ENCODE peak calls at places on chromosomes 7 and 10, in four cellular contexts. Y, D, V and A are unnamed samples.

GRCh38 chr7:128781126-128781525 is 5.5 kb upstream of the OPN1SW start:
- DNase-seq in Y (no peak), D (no peak), V (no peak), A (no peak)

GRCh38 chr7:94205529-94205928 is 189.2 kb upstream of the COL1A2 start:
- DNase-seq in Y (no peak), D (no peak), V (no peak), A (no peak)

GRCh38 chr7:151485006-151485732 is 34.5 kb downstream of the RHEB start:
- DNase-seq in Y (no peak), D (no peak), V (no peak), A (peak)

GRCh38 chr7:71221549-71221948 is 89.6 kb downstream of the GALNT17 start:
- DNase-seq in Y (no peak), D (no peak), V (no peak), A (no peak)

GRCh38 chr7:28891192-28891872 is 66.8 kb downstream of the TRIL start:
- DNase-seq in Y (no peak), D (no peak), V (no peak), A (no peak)

GRCh38 chr7:98420966-98421612 is 20.2 kb upstream of the BAIAP2L1 start:
- DNase-seq in Y (peak), D (peak), V (peak), A (peak)

GRCh38 chr10:75097666-75098285 is 13.7 kb upstream of the SAMD8 start:
- DNase-seq in Y (no peak), D (no peak), V (no peak), A (peak)

GRCh38 chr7:130904031-130904757 is 170.2 kb upstream of the KLF14 start:
- DNase-seq in Y (no peak), D (no peak), V (no peak), A (peak)

GRCh38 chr7:55240418-55241142 is 124.6 kb upstream of the LANCL2 start:
- DNase-seq in Y (no peak), D (no peak), V (no peak), A (no peak)

GRCh38 chr7:151019130-151019447 is 5.2 kb downstream of the ATG9B start:
- DNase-seq in Y (no peak), D (no peak), V (no peak), A (no peak)

GRCh38 chr10:76962851-76963250 is 674.8 kb downstream of the KCNMA1 start:
- DNase-seq in Y (no peak), D (no peak), V (no peak), A (peak)

GRCh38 chr10:88525371-88526079 is 57.6 kb downstream of the RNLS start:
- DNase-seq in Y (no peak), D (no peak), V (peak), A (peak)

GRCh38 chr10:112307631-112308502 is 24.7 kb downstream of the TECTB start:
- DNase-seq in Y (peak), D (peak), V (peak), A (peak)

GRCh38 chr10:93006435-93007039 is 54.1 kb upstream of the CYP26C1 start:
- DNase-seq in Y (no peak), D (no peak), V (no peak), A (peak)

GRCh38 chr10:45197816-45198595 is 117.4 kb downstream of the OR13A1 start:
- DNase-seq in Y (no peak), D (no peak), V (no peak), A (no peak)

GRCh38 chr10:130003166-130003565 is 39.1 kb upstream of the EBF3 start:
- DNase-seq in Y (no peak), D (no peak), V (no peak), A (no peak)

GRCh38 chr10:13247784-13248183 is 13.6 kb upstream of the UCMA start:
- DNase-seq in Y (no peak), D (no peak), V (no peak), A (no peak)

GRCh38 chr10:75202321-75203096 is 8.1 kb upstream of the VDAC2 start:
- DNase-seq in Y (peak), D (no peak), V (peak), A (peak)

GRCh38 chr7:55069271-55069792 is 50.5 kb downstream of the EGFR start:
- DNase-seq in Y (no peak), D (no peak), V (no peak), A (no peak)

GRCh38 chr10:77636967-77637473 is 588 bp downstream of the KCNMA1 start:
- DNase-seq in Y (peak), D (no peak), V (no peak), A (no peak)

GRCh38 chr7:1946025-1946424 is 275.9 kb downstream of the ELFN1 start:
- DNase-seq in Y (peak), D (no peak), V (no peak), A (no peak)

GRCh38 chr7:2205036-2205780 is 27.5 kb downstream of the MAD1L1 start:
- DNase-seq in Y (no peak), D (no peak), V (no peak), A (peak)

GRCh38 chr7:69130421-69130820 is 467.9 kb upstream of the AUTS2 start:
- DNase-seq in Y (no peak), D (no peak), V (no peak), A (no peak)

GRCh38 chr7:131546583-131547111 is 9.8 kb downstream of the PODXL start:
- DNase-seq in Y (no peak), D (peak), V (no peak), A (no peak)

GRCh38 chr10:5071411-5072198 is 22.6 kb upstream of the AKR1C3 start:
- DNase-seq in Y (no peak), D (no peak), V (peak), A (peak)

GRCh38 chr7:125773113-125773800 is 843.6 kb upstream of the POT1 start:
- DNase-seq in Y (no peak), D (no peak), V (no peak), A (no peak)

GRCh38 chr10:72730462-72730861 is 38.5 kb downstream of the MCU start:
- DNase-seq in Y (no peak), D (no peak), V (no peak), A (peak)

GRCh38 chr10:103507235-103508191 is 14.0 kb downstream of the NEURL1 start:
- DNase-seq in Y (no peak), D (no peak), V (no peak), A (no peak)

GRCh38 chr7:157192861-157193260 is 54.1 kb downstream of the UBE3C start:
- DNase-seq in Y (no peak), D (no peak), V (no peak), A (no peak)

GRCh38 chr10:49518982-49519578 is 19.8 kb downstream of the ERCC6 start:
- DNase-seq in Y (no peak), D (peak), V (no peak), A (peak)

DNA sequence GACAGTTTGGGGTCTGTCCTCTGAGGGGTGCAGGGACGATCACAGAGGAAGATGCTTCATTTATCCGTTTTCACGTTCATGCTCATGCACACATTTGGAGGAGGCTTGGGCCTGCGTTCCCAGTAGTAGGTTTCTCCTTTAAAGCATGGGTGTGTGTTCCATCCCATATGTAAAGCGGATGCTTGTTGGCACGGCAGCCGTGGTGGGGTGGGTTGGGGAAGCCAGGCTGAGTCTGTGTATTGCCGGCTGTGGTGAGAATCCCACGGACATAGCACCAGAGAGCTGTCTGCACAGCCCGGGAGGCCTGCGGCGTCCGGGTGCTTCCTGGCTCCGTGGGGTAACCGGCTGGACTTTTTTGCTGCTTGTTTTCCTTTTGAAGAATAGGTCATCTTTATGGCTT is 440 bp downstream of the JAKMIP3 start:
- DNase-seq in Y (no peak), D (no peak), V (no peak), A (no peak)
- H3K4me3 ChIP-seq in Y (peak), D (peak), V (peak), A (peak)

GRCh38 chr7:149321978-149322541 is 60.1 kb downstream of the ZNF783 start:
- DNase-seq in Y (no peak), D (no peak), V (no peak), A (peak)
- H3K4me3 ChIP-seq in Y (peak), D (peak), V (no peak), A (peak)

DNA sequence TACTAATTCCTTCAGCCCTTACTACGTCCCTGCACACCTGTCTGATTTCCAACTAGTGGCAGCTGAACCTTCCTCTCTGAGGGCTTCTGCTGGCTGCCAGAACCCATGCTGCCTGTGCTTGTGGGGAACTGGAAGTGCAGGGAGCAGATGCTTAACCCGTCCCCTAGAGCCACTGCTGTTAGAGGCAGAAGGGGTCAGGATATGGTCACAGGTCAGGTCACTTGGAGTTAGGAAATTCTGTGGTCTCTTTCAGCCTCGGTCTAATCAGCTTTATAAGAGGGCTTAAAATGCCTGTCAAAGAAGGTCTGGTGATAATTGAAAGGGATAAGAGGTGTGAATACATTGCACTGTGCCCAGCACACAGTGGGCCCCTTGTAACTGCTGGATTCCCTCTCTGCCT is 82.0 kb downstream of the PLPP4 start:
- DNase-seq in Y (no peak), D (no peak), V (no peak), A (no peak)
- H3K4me3 ChIP-seq in Y (no peak), D (no peak), V (no peak), A (no peak)

DNA sequence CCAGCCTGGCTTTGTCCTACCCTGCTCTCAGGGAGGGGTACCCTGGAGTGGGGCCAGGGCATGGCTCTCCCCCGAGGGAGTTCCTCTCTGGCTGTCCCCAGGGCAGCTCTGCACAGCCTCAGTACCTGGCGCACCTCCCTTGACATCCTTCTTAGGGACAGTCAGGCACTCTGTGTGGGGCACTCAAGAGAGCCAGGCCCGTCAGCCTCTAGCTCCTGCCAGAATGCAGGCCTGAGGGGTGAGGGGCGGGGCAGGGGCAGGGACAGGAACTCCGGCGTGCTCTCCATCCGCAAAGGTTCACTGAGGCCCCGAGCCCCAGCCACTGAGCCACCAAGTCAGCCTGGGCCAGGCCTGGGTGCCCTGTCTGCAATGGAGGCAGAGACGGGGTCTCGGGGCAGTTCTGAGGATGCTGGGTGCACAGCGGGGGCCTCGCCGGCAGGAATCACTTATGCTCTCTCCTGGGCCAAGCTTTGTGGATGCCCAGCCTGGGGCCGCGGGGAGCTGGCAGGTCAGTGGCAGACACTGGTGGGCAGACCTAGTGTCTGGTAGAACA is 10.1 kb downstream of the LIMK1 start:
- DNase-seq in Y (no peak), D (peak), V (no peak), A (no peak)
- H3K4me3 ChIP-seq in Y (peak), D (peak), V (no peak), A (no peak)